ENCODE peak calls at places on chromosome 11, in six cellular contexts. C, F, J, R, D and E are unnamed samples.

GRCh38 chr11:119512373-119512772 is 89.4 kb upstream of the THY1 start:
- DNase-seq in D (no peak), C (no peak), F (no peak), J (no peak), R (no peak), E (no peak)

GRCh38 chr11:19980957-19981669 is 179.2 kb downstream of the DBX1 start:
- DNase-seq in F (no peak), C (peak; percentile 73), R (no peak), D (peak; percentile 68), J (peak; percentile 59), E (no peak)

GRCh38 chr11:30505603-30506002 is 80.5 kb downstream of the MPPED2 start:
- DNase-seq in R (no peak), D (no peak), C (no peak), J (no peak), F (no peak), E (no peak)

GRCh38 chr11:46075168-46075567 is 46.1 kb downstream of the PHF21A start:
- DNase-seq in F (no peak), D (no peak), J (peak; percentile 30), R (no peak), C (peak; percentile 53), E (no peak)

GRCh38 chr11:58926695-58927094 is 12.6 kb upstream of the GLYATL1 start:
- DNase-seq in F (no peak), C (peak; percentile 78), R (no peak), J (peak; percentile 76), D (peak; percentile 30), E (no peak)

GRCh38 chr11:67375320-67376021 is 2.1 kb upstream of the CLCF1 start:
- DNase-seq in R (peak; percentile 41), F (no peak), J (no peak), C (no peak), D (no peak), E (no peak)

GRCh38 chr11:20261526-20261925 is 101.3 kb upstream of the DBX1 start:
- DNase-seq in C (peak; percentile 8), J (no peak), R (no peak), F (no peak), D (no peak), E (no peak)

GRCh38 chr11:112961751-112962747 is 829 bp downstream of the NCAM1 start:
- DNase-seq in D (peak; percentile 28), C (no peak), F (no peak), R (peak; percentile 69), J (peak; percentile 30), E (peak; percentile 26)

GRCh38 chr11:61911124-61911700 is 6.2 kb downstream of the RAB3IL1 start:
- DNase-seq in C (no peak), F (no peak), D (no peak), J (no peak), R (no peak), E (no peak)

GRCh38 chr11:9688716-9689511 is 25.0 kb downstream of the SWAP70 start:
- DNase-seq in C (peak; percentile 98), J (peak; percentile 88), R (peak; percentile 52), D (peak; percentile 44), F (peak; percentile 94), E (no peak)

GRCh38 chr11:60059052-60059451 is 2.6 kb downstream of the MS4A3 start:
- DNase-seq in F (no peak), C (no peak), J (no peak), D (no peak), R (no peak), E (no peak)

GRCh38 chr11:64035581-64035980 is at the start of gene FLRT1:
- DNase-seq in C (no peak), F (no peak), D (no peak), R (peak; percentile 70), J (peak; percentile 38), E (no peak)

GRCh38 chr11:57552479-57552878 is 15.0 kb downstream of the UBE2L6 start:
- DNase-seq in J (no peak), F (no peak), C (no peak), D (no peak), R (no peak), E (no peak)

GRCh38 chr11:58832246-58832645 is 12.3 kb downstream of the GLYATL2 start:
- DNase-seq in J (peak; percentile 31), C (peak; percentile 46), R (no peak), F (no peak), D (peak; percentile 45), E (peak; percentile 36)

GRCh38 chr11:130121430-130121978 is 38.1 kb upstream of the ST14 start:
- DNase-seq in C (peak; percentile 69), J (peak; percentile 73), D (no peak), F (no peak), R (no peak), E (no peak)

GRCh38 chr11:70601861-70602575 is 203.7 kb downstream of the CTTN start:
- DNase-seq in C (no peak), D (no peak), J (no peak), R (no peak), F (no peak), E (no peak)

GRCh38 chr11:57297221-57297620 is 27.5 kb downstream of the TNKS1BP1 start:
- DNase-seq in R (no peak), C (no peak), F (no peak), J (no peak), D (no peak), E (no peak)

GRCh38 chr11:112759418-112759817 is 201.8 kb upstream of the NCAM1 start:
- DNase-seq in F (no peak), R (no peak), J (no peak), D (no peak), C (no peak), E (no peak)

GRCh38 chr11:35105319-35106063 is 33.5 kb upstream of the CD44 start:
- DNase-seq in C (peak; percentile 84), F (no peak), J (peak; percentile 58), R (no peak), D (no peak), E (no peak)

GRCh38 chr11:56624661-56625110 is 10.0 kb upstream of the OR5M1 start:
- DNase-seq in F (peak; percentile 59), R (peak; percentile 68), C (peak; percentile 42), D (peak; percentile 82), J (peak; percentile 89), E (peak; percentile 27)

GRCh38 chr11:17629113-17629512 is 82.1 kb downstream of the OTOG start:
- DNase-seq in D (no peak), C (no peak), F (no peak), R (no peak), J (no peak), E (no peak)

GRCh38 chr11:128116447-128117240 is 470.7 kb downstream of the ETS1 start:
- DNase-seq in F (no peak), D (no peak), J (peak; percentile 23), R (no peak), C (peak; percentile 17), E (no peak)

DNA sequence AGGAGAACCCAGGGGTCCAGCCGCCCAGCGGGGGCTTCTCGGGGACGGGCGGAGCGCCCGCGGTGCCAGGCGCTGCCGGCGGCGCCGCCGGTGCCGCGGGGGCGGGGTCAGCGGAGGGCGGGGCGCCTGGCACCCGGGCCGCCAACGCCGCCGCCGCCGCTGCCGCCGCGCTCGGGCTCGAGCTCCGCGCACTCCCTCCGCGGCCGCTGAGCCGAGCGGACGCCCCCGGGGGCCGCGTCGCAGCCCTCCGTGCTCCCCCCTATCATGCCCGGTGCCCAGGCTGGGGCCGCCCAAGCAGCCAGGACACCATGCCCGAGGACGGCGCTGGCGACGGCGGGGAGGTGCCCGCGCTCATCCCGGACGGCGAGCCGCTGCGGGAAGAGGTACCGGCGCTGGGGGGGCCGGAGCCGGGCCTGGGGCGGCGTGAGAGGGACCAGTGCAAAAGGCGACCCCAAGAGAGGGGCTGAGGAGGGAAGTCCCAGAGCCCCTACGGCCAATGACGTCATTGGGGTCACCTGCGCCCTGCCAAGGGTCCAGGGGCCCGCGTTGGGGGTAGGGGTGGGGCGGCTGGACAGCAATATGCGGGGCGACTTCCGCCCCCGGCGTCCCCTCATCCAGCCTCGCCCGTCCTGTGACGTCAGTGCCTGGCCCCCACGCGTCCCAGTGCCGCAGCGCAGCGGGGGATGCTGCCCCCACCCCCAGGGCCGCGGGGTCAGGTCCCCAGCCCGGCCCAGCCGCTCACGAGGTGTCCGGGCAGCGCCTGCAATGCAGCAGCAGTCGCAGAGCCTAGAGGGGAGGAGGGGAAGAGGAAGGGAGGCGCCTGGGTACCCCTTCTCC is at the start of gene TMEM151A:
- DNase-seq in F (no peak), R (peak; percentile 59), J (peak; percentile 35), C (no peak), D (peak; percentile 63), E (no peak)
- H3K4me3 ChIP-seq in F (no peak within 1 kb of the TSS), R (peak within 1 kb of the TSS; percentile 53), J (peak within 1 kb of the TSS; percentile 51), C (peak within 1 kb of the TSS; percentile 39), D (no peak within 1 kb of the TSS), E (peak within 1 kb of the TSS; percentile 44)

GRCh38 chr11:2837096-2837601 is 48.4 kb downstream of the CDKN1C start:
- DNase-seq in F (no peak), C (peak; percentile 50), D (peak; percentile 96), R (peak; percentile 87), J (peak; percentile 80), E (peak; percentile 74)
- H3K4me3 ChIP-seq in F (no peak overlapping the region), C (no peak overlapping the region), D (no peak overlapping the region), R (no peak overlapping the region), J (no peak overlapping the region), E (no peak overlapping the region)

DNA sequence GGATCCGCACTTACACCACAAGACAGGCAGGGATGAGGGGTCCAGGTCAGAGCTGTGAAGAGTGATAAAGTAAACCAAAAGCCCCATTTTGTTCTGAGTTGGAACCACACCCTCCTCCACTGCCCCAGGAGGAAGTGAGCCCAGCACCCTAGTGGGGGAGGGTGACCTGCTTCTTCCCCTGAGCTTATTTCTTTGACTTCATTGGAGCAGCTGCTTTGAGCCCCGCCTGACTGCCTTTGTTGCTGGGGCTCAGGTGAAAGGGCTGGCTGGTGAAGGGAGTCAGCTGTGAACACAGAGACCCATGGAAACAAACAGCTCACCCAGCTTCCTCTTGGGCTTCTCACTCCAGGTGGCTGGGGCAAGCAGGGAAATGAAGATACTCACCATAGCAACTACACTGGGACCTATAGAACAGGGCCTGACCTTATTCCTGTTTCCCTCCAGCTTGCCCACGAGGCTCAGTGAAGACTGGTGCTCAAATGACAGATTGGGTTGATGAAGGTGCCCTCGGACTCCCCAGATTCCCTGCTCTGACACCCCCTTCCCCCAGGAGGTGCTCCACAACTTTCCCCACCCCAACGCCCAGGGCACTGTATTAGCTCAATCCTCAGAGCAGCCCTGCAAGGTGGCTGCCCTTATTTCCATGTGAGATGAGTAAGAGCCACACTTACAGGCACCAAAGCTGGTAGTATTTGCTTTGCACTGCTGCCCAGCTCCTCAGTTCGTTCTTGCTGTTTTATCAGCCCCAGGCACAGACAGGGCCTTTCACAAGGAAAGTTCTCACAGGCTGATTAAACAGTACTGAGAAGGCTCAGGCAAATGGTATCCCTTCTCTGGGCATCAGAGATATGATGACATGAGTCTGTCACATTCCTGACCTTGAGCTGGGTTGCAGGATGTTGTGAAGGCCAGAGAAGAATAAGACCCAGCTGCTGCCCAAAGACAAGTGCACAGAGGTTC is 2.4 kb downstream of the UCP2 start:
- DNase-seq in D (peak; percentile 48), C (no peak), R (no peak), F (peak; percentile 94), J (no peak), E (peak; percentile 83)
- H3K4me3 ChIP-seq in D (no peak overlapping the region), C (no peak overlapping the region), R (peak overlapping the region; percentile 81), F (peak overlapping the region; percentile 80), J (no peak overlapping the region), E (peak overlapping the region; percentile 53)

GRCh38 chr11:94767701-94768601 is at the start of gene AMOTL1:
- DNase-seq in F (no peak), C (peak; percentile 74), J (peak; percentile 90), D (peak; percentile 96), R (peak; percentile 94), E (peak; percentile 63)

GRCh38 chr11:94770563-94771120 is 2.5 kb downstream of the AMOTL1 start:
- DNase-seq in F (no peak), C (no peak), J (no peak), D (no peak), R (no peak), E (no peak)

GRCh38 chr11:94767292-94767690 is 865 bp upstream of the AMOTL1 start:
- DNase-seq in J (no peak), R (no peak), F (no peak), D (no peak), C (no peak), E (no peak)

GRCh38 chr11:94769897-94770296 is 1.7 kb downstream of the AMOTL1 start:
- DNase-seq in D (no peak), R (no peak), C (no peak), F (peak; percentile 48), J (peak; percentile 51), E (no peak)

GRCh38 chr11:94768602-94769511 is 701 bp downstream of the AMOTL1 start:
- DNase-seq in R (peak; percentile 63), F (no peak), J (peak; percentile 63), D (peak; percentile 68), C (no peak), E (no peak)
- H3K4me3 ChIP-seq in R (peak overlapping the region; percentile 96), F (no peak overlapping the region), J (peak overlapping the region; percentile 77), D (peak overlapping the region; percentile 94), C (peak overlapping the region; percentile 87), E (peak overlapping the region; percentile 51)